ENCODE peak calls at places on chromosomes 13 and 19, in six cellular contexts. Z is A549, N is PC-3, L is K562, K is mammary epithelial cell, P is hepatocyte. V is an unnamed sample. For H3K4me1, the result is how much of the 10 kb centered on the place peaks cover.

GRCh38 chr19:29665826-29666633 is 769 bp downstream of the PLEKHF1 start:
- DNase-seq in Z (no peak), N (peak), L (peak), K (peak), P (peak), V (peak)

GRCh38 chr19:40907968-40908735 is 26.1 kb upstream of the CYP2A7 start:
- DNase-seq in Z (no peak), N (no peak), L (peak), K (no peak), P (no peak), V (peak)

GRCh38 chr19:56092685-56093631 is 28.1 kb downstream of the ZNF787 start:
- DNase-seq in Z (no peak), N (no peak), L (no peak), K (no peak), P (no peak), V (peak)

GRCh38 chr19:28235606-28236125 is 977.3 kb downstream of the UQCRFS1 start:
- DNase-seq in Z (no peak), N (no peak), L (no peak), K (no peak), P (no peak), V (no peak)

GRCh38 chr13:44816701-44817684 is 172.3 kb downstream of the NUFIP1 start:
- DNase-seq in Z (peak), N (peak), L (no peak), K (peak), P (no peak), V (peak)

GRCh38 chr19:8321760-8322637 is 703 bp downstream of the RPS28 start:
- DNase-seq in Z (no peak), N (no peak), L (peak), K (no peak), P (no peak), V (peak)

GRCh38 chr13:101309014-101309619 is 107.2 kb downstream of the NALCN start:
- DNase-seq in Z (no peak), N (peak), L (no peak), K (peak), P (no peak), V (peak)

GRCh38 chr13:57672168-57672567 is 40.6 kb downstream of the PCDH17 start:
- DNase-seq in Z (no peak), N (no peak), L (no peak), K (no peak), P (no peak), V (no peak)

GRCh38 chr13:112870737-112871287 is 98.2 kb upstream of the MCF2L start:
- DNase-seq in Z (no peak), N (no peak), L (no peak), K (no peak), P (no peak), V (no peak)

GRCh38 chr19:40762754-40763153 is 11.8 kb downstream of the SNRPA start:
- DNase-seq in Z (no peak), N (no peak), L (no peak), K (no peak), P (no peak), V (peak)

GRCh38 chr13:59479629-59480028 is 684.1 kb downstream of the DIAPH3 start:
- DNase-seq in Z (no peak), N (no peak), L (no peak), K (no peak), P (no peak), V (no peak)

GRCh38 chr19:41426952-41427646 is at the start of gene B3GNT8:
- DNase-seq in Z (no peak), N (no peak), L (peak), K (peak), P (peak), V (peak)

DNA sequence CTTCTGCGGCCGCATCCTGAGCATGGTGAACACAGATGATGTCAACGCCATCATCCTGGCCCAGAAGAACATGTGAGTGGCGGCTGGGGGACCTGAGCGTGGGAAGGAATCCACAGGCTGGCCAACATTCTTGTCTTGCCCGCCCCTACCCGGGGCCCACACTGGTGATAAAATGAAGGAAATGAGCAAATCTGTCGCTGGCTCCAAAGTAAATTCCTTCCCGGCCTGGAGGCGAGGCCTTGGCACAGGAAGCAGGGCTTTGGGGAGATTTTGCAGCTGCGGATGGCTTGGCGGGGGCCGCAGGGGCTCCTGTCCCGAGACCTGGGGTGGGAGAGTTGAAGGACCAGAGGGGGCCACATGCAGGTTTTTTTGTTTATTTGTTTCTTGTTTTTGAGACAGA is 4.4 kb downstream of the KXD1 start:
- DNase-seq in Z (no peak), N (no peak), L (no peak), K (no peak), P (no peak), V (peak)
- H3K4me3 ChIP-seq in Z (no peak), N (no peak), L (no peak), K (no peak), P (no peak), V (no peak)

DNA sequence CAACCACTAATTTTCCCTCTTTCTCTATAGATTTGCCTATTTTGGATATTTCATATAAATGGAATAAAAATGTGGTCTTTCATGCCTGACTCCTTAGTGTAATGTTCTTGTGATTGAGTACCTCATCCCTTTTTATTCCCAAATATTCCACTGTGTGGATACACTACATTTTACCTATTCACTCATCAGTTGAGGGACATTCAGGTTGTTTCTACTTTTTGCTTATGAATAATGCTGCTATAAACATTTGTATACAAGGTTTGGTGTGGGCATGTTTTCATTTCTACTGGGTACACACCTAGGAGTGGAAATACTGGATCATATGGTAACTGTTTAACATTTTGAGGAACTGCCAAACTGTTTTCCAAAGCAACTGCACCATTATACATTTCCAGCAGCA is 5.1 kb upstream of the WBP4 start:
- DNase-seq in Z (no peak), N (no peak), L (no peak), K (no peak), P (no peak), V (peak)
- H3K4me1 ChIP-seq in Z (half or more), N (under half), L (under half), K (under half), P (under half), V (under half)

GRCh38 chr19:13016245-13016627 is 21.0 kb downstream of the NFIX start:
- DNase-seq in Z (no peak), N (peak), L (no peak), K (no peak), P (no peak), V (peak)
- H3K4me2 ChIP-seq in Z (no peak), N (peak), L (peak), K (peak), P (no peak), V (peak)

DNA sequence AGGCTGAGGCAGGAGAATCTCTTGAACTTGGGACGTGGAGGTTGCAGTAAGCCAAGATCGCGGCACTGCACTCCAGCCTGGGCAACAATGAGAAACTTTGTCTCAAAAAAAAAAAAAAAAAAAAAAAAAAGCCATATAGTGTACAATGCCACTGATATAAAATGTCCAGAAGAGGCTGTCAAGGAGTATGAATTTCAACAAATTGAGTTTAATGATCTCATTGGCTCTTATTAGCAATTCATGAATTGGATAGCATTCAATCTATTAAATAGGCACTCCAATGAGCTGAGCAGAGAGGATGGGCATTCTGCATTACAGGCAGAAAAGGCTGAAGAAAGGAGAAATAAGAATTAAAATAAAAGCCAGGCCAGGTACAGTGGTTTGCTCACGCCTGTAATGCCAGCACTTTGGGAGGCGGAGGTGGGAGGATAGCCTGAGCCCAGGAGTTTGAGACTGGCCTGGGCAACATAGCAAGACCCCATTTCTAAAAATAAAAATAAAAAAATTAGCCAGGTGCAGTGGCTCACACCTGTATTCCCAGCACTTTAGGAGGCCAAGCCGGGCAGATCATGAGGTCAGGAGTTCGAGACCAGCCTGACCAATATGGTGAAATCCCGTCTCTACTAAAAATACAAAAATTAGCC is 757 bp upstream of the LMNB2 start:
- DNase-seq in Z (no peak), N (no peak), L (no peak), K (no peak), P (no peak), V (no peak)
- H3K4me3 ChIP-seq in Z (peak), N (peak), L (peak), K (peak), P (peak), V (peak)

DNA sequence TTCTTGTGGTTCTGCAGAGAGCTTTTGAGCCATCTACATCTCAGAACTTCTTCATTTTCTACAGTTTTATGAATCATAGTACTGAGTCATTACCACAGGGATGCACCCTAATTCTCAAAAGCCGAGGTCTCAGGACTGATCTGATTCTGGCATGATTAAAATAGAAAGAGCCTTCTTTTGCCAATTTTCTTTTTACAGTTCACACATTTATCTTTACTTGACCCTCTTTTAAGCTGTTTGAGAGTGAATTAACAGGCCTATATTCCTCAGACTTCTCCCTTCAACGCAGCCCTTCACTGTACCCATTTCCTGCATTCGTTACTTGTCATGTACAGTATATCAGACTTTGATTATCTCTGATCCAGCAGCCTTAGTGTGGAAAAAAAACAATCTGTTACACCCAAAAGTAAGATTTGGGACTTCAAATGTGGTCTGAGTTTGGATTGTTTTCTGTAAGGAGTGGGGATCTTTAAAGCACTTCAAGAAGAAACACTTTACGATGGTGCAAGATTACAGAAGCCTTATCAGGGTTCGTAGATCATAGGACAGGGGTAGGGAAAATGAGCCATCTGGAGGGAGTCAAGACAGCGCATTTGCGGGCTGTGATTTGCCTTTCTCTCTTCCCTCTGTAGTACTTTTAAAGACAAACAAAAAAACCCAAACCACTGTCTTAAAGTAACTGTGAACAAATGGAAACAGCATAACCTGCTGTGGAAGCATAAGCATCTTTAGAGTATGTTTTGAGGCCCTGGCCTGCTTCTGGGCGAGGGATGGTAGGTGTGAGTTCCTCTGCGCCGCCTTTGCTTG is 15.3 kb upstream of the GPR183 start:
- DNase-seq in Z (no peak), N (peak), L (peak), K (peak), P (no peak), V (peak)
- H3K4me1 ChIP-seq in Z (under half), N (under half), L (under half), K (under half), P (under half), V (under half)

DNA sequence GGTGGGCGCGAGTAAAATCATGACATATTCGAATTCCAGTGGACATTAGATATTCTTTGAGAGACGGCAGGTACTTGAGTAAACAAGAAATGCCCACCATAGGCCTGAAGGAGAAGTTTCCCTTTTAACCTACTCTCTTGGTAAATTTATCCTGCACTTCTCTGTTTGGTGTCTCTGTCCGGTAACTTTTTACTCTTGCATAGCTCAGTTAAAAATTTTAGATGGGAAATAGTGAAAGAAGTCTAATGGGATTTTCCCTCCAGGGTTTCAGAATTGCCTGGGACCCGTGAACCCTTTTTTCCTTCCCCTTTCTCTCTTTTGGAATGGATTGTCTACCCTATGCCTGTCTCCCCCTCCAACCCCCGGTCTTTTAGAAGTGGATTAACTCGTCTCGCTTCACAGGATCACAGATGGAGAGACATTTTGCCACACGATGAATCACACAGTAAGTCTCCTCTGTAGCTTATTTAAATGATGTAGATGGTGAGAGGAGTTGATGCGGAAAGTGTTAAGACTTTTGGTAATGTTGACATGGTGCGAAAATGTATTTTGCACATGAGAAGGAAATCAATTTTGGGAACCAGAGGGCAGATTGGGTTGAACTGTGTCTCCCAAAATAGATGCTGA is 511 bp upstream of the MIPEP start:
- DNase-seq in Z (peak), N (peak), L (no peak), K (no peak), P (no peak), V (peak)
- H3K4me2 ChIP-seq in Z (peak), N (peak), L (peak), K (peak), P (peak), V (peak)

DNA sequence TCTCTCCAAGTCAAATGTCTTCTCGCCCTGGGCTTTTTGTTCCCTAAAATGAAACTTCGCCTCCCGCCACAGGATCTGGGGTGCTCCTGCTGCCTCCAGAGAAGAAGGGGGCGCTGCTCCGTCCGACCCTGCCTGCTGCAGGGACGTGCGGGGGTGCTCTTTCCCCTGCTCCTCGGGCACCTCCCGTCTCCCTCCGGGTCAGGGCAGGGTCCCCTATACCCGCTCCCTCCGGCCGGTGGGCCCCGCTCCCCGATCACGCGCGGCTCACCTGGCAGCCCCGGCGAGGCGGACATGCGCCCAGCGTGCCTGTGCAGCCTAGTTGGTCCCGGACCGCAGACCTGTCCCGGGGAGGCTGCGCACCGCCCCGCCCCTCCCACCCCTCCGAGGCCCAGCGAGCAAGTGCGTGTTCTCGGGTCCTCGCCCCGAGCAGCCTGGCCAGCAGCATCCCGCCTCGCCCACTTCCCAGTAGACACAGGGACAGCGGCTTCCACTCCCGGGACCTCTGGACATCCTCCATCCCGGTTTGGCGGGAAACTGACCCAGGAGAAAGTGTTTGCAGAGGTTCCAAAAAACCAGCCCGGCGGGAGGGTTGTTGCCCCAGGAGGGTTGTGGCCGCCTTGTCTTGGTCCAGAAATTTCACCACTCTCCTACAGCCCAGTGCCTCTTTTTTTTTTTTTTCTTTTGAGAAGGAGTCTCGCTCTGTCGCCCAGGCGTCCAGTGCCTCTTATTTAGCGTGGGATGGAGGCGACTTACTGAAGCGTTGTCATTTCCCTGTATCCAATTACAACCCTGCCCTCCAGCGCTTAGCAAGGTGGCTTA is at the start of gene OXGR1:
- DNase-seq in Z (no peak), N (no peak), L (peak), K (no peak), P (no peak), V (no peak)
- H3K4me3 ChIP-seq in Z (peak), N (no peak), L (peak), K (peak), P (peak), V (no peak)

V was measured in osteoblast.